ENCODE peak calls at places on chromosomes 3 and 15, in five cellular contexts. One of them, this sample, is unnamed.

GRCh38 chr3:124834723-124835718 is 52.1 kb downstream of the ITGB5 start:
- DNase-seq in testis: peak; percentile 40
- DNase-seq in upper lobe of right lung: no peak
- DNase-seq in RWPE2: peak; percentile 75
- DNase-seq in RWPE1: peak; percentile 72
- DNase-seq in this sample: peak; percentile 80

GRCh38 chr3:27677554-27677953 is 44.6 kb downstream of the EOMES start:
- DNase-seq in RWPE2: no peak
- DNase-seq in upper lobe of right lung: no peak
- DNase-seq in RWPE1: peak; percentile 80
- DNase-seq in testis: peak; percentile 43
- DNase-seq in this sample: no peak

GRCh38 chr15:40928351-40928974 is 677 bp upstream of the DLL4 start:
- DNase-seq in upper lobe of right lung: no peak
- DNase-seq in RWPE1: no peak
- DNase-seq in RWPE2: peak; percentile 82
- DNase-seq in testis: no peak
- DNase-seq in this sample: peak; percentile 83

GRCh38 chr3:178699810-178700209 is 163.6 kb downstream of the KCNMB2 start:
- DNase-seq in RWPE1: no peak
- DNase-seq in upper lobe of right lung: peak; percentile 46
- DNase-seq in RWPE2: no peak
- DNase-seq in testis: peak; percentile 16
- DNase-seq in this sample: no peak

GRCh38 chr3:82085811-82086475 is 324.5 kb upstream of the GBE1 start:
- DNase-seq in upper lobe of right lung: no peak
- DNase-seq in RWPE1: no peak
- DNase-seq in testis: no peak
- DNase-seq in RWPE2: no peak
- DNase-seq in this sample: no peak

GRCh38 chr3:127053450-127053849 is 70.5 kb downstream of the PLXNA1 start:
- DNase-seq in RWPE2: peak; percentile 25
- DNase-seq in RWPE1: no peak
- DNase-seq in upper lobe of right lung: peak; percentile 29
- DNase-seq in testis: no peak
- DNase-seq in this sample: peak; percentile 18

GRCh38 chr15:89575656-89576416 is 567 bp downstream of the TICRR start:
- DNase-seq in upper lobe of right lung: no peak
- DNase-seq in RWPE1: peak; percentile 18
- DNase-seq in testis: no peak
- DNase-seq in RWPE2: peak; percentile 80
- DNase-seq in this sample: no peak

GRCh38 chr3:123098411-123099330 is 31.8 kb downstream of the PDIA5 start:
- DNase-seq in RWPE1: no peak
- DNase-seq in upper lobe of right lung: no peak
- DNase-seq in testis: peak; percentile 48
- DNase-seq in RWPE2: no peak
- DNase-seq in this sample: no peak

GRCh38 chr3:13393427-13394360 is 26.4 kb downstream of the NUP210 start:
- DNase-seq in RWPE1: no peak
- DNase-seq in upper lobe of right lung: no peak
- DNase-seq in testis: no peak
- DNase-seq in RWPE2: no peak
- DNase-seq in this sample: peak; percentile 57

GRCh38 chr3:9703240-9703639 is 393 bp upstream of the CPNE9 start:
- DNase-seq in RWPE2: no peak
- DNase-seq in upper lobe of right lung: no peak
- DNase-seq in testis: no peak
- DNase-seq in RWPE1: no peak
- DNase-seq in this sample: no peak

GRCh38 chr15:68353418-68354145 is 76.0 kb downstream of the FEM1B start:
- DNase-seq in testis: no peak
- DNase-seq in RWPE2: no peak
- DNase-seq in RWPE1: no peak
- DNase-seq in upper lobe of right lung: no peak
- DNase-seq in this sample: no peak

This sample was measured in kidney.